ENCODE peak calls at places on chromosomes 12 and 14, in four cellular contexts. S is neuronal stem cell, O is AG04450, I is EL. G is an unnamed sample.

GRCh38 chr12:73998894-73999293 is 538.7 kb upstream of the ATXN7L3B start:
- DNase-seq in S (no peak), O (no peak), I (no peak), G (no peak)

GRCh38 chr14:90475298-90475697 is 78.5 kb downstream of the CALM1 start:
- DNase-seq in S (no peak), O (no peak), I (no peak), G (peak)

GRCh38 chr12:120110550-120111501 is 5.7 kb downstream of the RAB35 start:
- DNase-seq in S (no peak), O (no peak), I (no peak), G (no peak)

GRCh38 chr14:85247071-85247470 is 282.9 kb upstream of the FLRT2 start:
- DNase-seq in S (no peak), O (no peak), I (no peak), G (no peak)

GRCh38 chr12:82015623-82016347 is 256.6 kb upstream of the PPFIA2 start:
- DNase-seq in S (no peak), O (no peak), I (no peak), G (no peak)

GRCh38 chr14:24164591-24164991 is 3.5 kb downstream of the IRF9 start:
- DNase-seq in S (no peak), O (no peak), I (no peak), G (no peak)

GRCh38 chr14:53539489-53540126 is 386.5 kb upstream of the DDHD1 start:
- DNase-seq in S (peak), O (peak), I (peak), G (peak)

GRCh38 chr12:82411561-82412230 is 53.4 kb downstream of the METTL25 start:
- DNase-seq in S (no peak), O (no peak), I (no peak), G (peak)

GRCh38 chr14:35134329-35135123 is 12.2 kb downstream of the PRORP start:
- DNase-seq in S (no peak), O (no peak), I (no peak), G (no peak)

GRCh38 chr14:89221109-89221508 is 195.9 kb downstream of the FOXN3 start:
- DNase-seq in S (no peak), O (peak), I (peak), G (peak)

GRCh38 chr12:92210062-92210461 is 64.4 kb upstream of the BTG1 start:
- DNase-seq in S (no peak), O (no peak), I (no peak), G (no peak)

GRCh38 chr14:33229269-33229924 is 290.7 kb downstream of the NPAS3 start:
- DNase-seq in S (no peak), O (no peak), I (no peak), G (peak)